ENCODE peak calls at places on chromosomes 3 and 15, in four cellular contexts. One of them, this sample, is unnamed.

GRCh38 chr3:186931487-186932280 is 1.4 kb downstream of the ST6GAL1 start:
- DNase-seq in PC-9: peak
- DNase-seq in GM10248: peak
- DNase-seq in H1: no peak
- DNase-seq in this sample: peak

GRCh38 chr3:149077638-149078037 is 8.7 kb downstream of the HLTF start:
- DNase-seq in PC-9: no peak
- DNase-seq in GM10248: no peak
- DNase-seq in H1: no peak
- DNase-seq in this sample: no peak

GRCh38 chr15:31360843-31361763 is 34.5 kb downstream of the KLF13 start:
- DNase-seq in PC-9: no peak
- DNase-seq in GM10248: peak
- DNase-seq in H1: no peak
- DNase-seq in this sample: no peak

GRCh38 chr15:90178468-90179435 is 22.4 kb upstream of the SEMA4B start:
- DNase-seq in PC-9: no peak
- DNase-seq in GM10248: no peak
- DNase-seq in H1: no peak
- DNase-seq in this sample: no peak

GRCh38 chr3:108724101-108724500 is 33.1 kb downstream of the RETNLB start:
- DNase-seq in PC-9: no peak
- DNase-seq in GM10248: no peak
- DNase-seq in H1: no peak
- DNase-seq in this sample: no peak

GRCh38 chr3:189941125-189941524 is 179.6 kb downstream of the P3H2 start:
- DNase-seq in PC-9: no peak
- DNase-seq in GM10248: no peak
- DNase-seq in H1: no peak
- DNase-seq in this sample: no peak

GRCh38 chr3:132253262-132253878 is 63.8 kb upstream of the ACP3 start:
- DNase-seq in PC-9: peak
- DNase-seq in GM10248: peak
- DNase-seq in H1: no peak
- DNase-seq in this sample: peak

GRCh38 chr3:27146786-27147185 is 222.4 kb downstream of the NEK10 start:
- DNase-seq in PC-9: no peak
- DNase-seq in GM10248: no peak
- DNase-seq in H1: no peak
- DNase-seq in this sample: no peak

GRCh38 chr15:32677238-32677750 is 35.8 kb downstream of the SCG5 start:
- DNase-seq in PC-9: no peak
- DNase-seq in GM10248: no peak
- DNase-seq in H1: no peak
- DNase-seq in this sample: no peak

GRCh38 chr3:23863060-23863459 is 53.7 kb downstream of the NKIRAS1 start:
- DNase-seq in PC-9: no peak
- DNase-seq in GM10248: no peak
- DNase-seq in H1: no peak
- DNase-seq in this sample: no peak

GRCh38 chr3:5476403-5476802 is 288.9 kb downstream of the EDEM1 start:
- DNase-seq in PC-9: no peak
- DNase-seq in GM10248: no peak
- DNase-seq in H1: no peak
- DNase-seq in this sample: no peak
- TF ChIP-seq CTCF in PC-9: no peak
- TF ChIP-seq CTCF in GM10248: no peak
- TF ChIP-seq CTCF in H1: no peak
- TF ChIP-seq CTCF in this sample: no peak

DNA sequence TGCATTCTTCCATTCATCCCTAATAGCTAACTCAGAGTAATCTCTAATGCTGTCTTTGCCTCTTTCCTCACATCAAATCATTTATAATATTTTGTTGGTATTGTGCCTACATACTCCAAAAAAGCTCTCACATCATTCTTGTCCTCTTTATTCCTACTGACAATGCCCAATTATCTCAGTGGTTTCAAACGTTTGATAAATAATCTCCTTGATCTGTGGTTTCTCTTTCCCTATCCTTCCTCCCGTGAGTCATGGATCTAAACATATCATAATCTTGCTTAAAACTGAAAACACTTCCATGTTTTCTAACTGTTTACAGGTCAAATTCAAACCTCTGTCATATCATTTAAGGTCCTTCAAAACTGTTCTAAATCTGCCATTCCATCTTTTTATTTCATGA is 115.1 kb downstream of the CNTN6 start:
- DNase-seq in PC-9: no peak
- DNase-seq in GM10248: no peak
- DNase-seq in H1: no peak
- DNase-seq in this sample: no peak
- TF ChIP-seq CTCF in PC-9: no peak
- TF ChIP-seq CTCF in GM10248: no peak
- TF ChIP-seq CTCF in H1: no peak
- TF ChIP-seq CTCF in this sample: no peak

GRCh38 chr3:68999605-69000004 is 13.9 kb downstream of the EOGT start:
- DNase-seq in PC-9: no peak
- DNase-seq in GM10248: no peak
- DNase-seq in H1: no peak
- DNase-seq in this sample: no peak

GRCh38 chr3:68996356-68996995 is 17.0 kb downstream of the EOGT start:
- DNase-seq in PC-9: no peak
- DNase-seq in GM10248: no peak
- DNase-seq in H1: no peak
- DNase-seq in this sample: no peak

GRCh38 chr3:68997887-68998286 is 15.6 kb downstream of the EOGT start:
- DNase-seq in PC-9: no peak
- DNase-seq in GM10248: no peak
- DNase-seq in H1: no peak
- DNase-seq in this sample: no peak
- TF ChIP-seq CTCF in PC-9: no peak
- TF ChIP-seq CTCF in GM10248: no peak
- TF ChIP-seq CTCF in H1: no peak
- TF ChIP-seq CTCF in this sample: peak

GRCh38 chr15:56496635-56497034 is 31.7 kb upstream of the MNS1 start:
- DNase-seq in PC-9: no peak
- DNase-seq in GM10248: peak
- DNase-seq in H1: no peak
- DNase-seq in this sample: peak
- TF ChIP-seq CTCF in PC-9: peak
- TF ChIP-seq CTCF in GM10248: peak
- TF ChIP-seq CTCF in H1: no peak
- TF ChIP-seq CTCF in this sample: peak

DNA sequence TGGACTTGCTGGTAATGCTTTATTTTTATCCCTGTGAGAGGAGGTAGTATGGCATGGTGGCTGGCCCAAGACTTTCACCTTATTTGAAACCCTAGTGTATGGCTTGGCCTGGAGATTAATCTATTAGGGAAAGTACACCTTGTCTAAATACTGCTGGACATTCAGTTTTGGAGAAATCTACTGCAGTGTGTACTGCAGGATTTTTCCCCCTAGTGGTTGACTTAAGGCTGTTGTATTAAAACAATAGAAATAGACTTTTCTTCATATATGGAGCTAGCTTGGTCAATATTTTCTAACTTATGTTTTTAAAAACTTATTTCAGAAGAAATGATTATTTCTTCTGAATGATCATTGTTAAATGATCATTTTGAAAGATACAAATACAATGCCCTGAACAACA is 13.9 kb upstream of the SLITRK3 start:
- DNase-seq in PC-9: no peak
- DNase-seq in GM10248: no peak
- DNase-seq in H1: no peak
- DNase-seq in this sample: no peak
- TF ChIP-seq CTCF in PC-9: peak
- TF ChIP-seq CTCF in GM10248: no peak
- TF ChIP-seq CTCF in H1: no peak
- TF ChIP-seq CTCF in this sample: peak

GRCh38 chr3:52277071-52277964 is 1.1 kb downstream of the WDR82 start:
- DNase-seq in PC-9: no peak
- DNase-seq in GM10248: peak
- DNase-seq in H1: no peak
- DNase-seq in this sample: peak

GRCh38 chr3:52278510-52279069 is at the start of gene WDR82:
- DNase-seq in PC-9: peak
- DNase-seq in GM10248: peak
- DNase-seq in H1: peak
- DNase-seq in this sample: peak

GRCh38 chr3:52281980-52282801 is 3.7 kb upstream of the WDR82 start:
- DNase-seq in PC-9: no peak
- DNase-seq in GM10248: no peak
- DNase-seq in H1: no peak
- DNase-seq in this sample: no peak

GRCh38 chr3:52280046-52280445 is 1.6 kb upstream of the WDR82 start:
- DNase-seq in PC-9: no peak
- DNase-seq in GM10248: no peak
- DNase-seq in H1: no peak
- DNase-seq in this sample: no peak

GRCh38 chr3:52277972-52278509 is 408 bp downstream of the WDR82 start:
- DNase-seq in PC-9: no peak
- DNase-seq in GM10248: peak
- DNase-seq in H1: no peak
- DNase-seq in this sample: peak
- TF ChIP-seq CTCF in PC-9: peak
- TF ChIP-seq CTCF in GM10248: no peak
- TF ChIP-seq CTCF in H1: peak
- TF ChIP-seq CTCF in this sample: no peak